ENCODE peak calls at places on chromosome 16, in nine cellular contexts. V, D, K, M, Q, T, R, X and U are unnamed samples.

GRCh38 chr16:67723151-67723915 is 4.2 kb upstream of the GFOD2 start:
- DNase-seq in V (no peak), D (no peak), K (peak; percentile 39), M (no peak), Q (peak; percentile 84), T (no peak), R (no peak), X (no peak), U (no peak)

GRCh38 chr16:71353736-71354135 is 4.8 kb upstream of the CALB2 start:
- DNase-seq in V (no peak), D (no peak), K (no peak), M (no peak), Q (no peak), T (no peak), R (no peak), X (no peak), U (no peak)

GRCh38 chr16:74501484-74502479 is 80.5 kb upstream of the CLEC18B start:
- DNase-seq in V (no peak), D (no peak), K (no peak), M (no peak), Q (peak; percentile 31), T (no peak), R (no peak), X (no peak), U (no peak)

GRCh38 chr16:66260522-66261290 is 105.8 kb upstream of the CDH5 start:
- DNase-seq in V (no peak), D (no peak), K (no peak), M (no peak), Q (no peak), T (no peak), R (no peak), X (no peak), U (no peak)

GRCh38 chr16:89320717-89321501 is 103.4 kb downstream of the ZNF778 start:
- DNase-seq in V (peak; percentile 62), D (peak; percentile 74), K (peak; percentile 55), M (peak; percentile 50), Q (peak; percentile 75), T (peak; percentile 61), R (no peak), X (no peak), U (no peak)

GRCh38 chr16:21116148-21116693 is 34.4 kb downstream of the DNAH3 start:
- DNase-seq in V (no peak), D (no peak), K (peak; percentile 53), M (peak; percentile 7), Q (no peak), T (peak; percentile 45), R (no peak), X (no peak), U (no peak)

GRCh38 chr16:78133919-78134318 is 34.5 kb downstream of the WWOX start:
- DNase-seq in V (no peak), D (no peak), K (no peak), M (no peak), Q (no peak), T (no peak), R (no peak), X (peak; percentile 89), U (no peak)

GRCh38 chr16:57868913-57869520 is 66.7 kb upstream of the KIFC3 start:
- DNase-seq in V (no peak), D (no peak), K (no peak), M (no peak), Q (no peak), T (no peak), R (no peak), X (no peak), U (no peak)

GRCh38 chr16:82384017-82384416 is 214.0 kb upstream of the MPHOSPH6 start:
- DNase-seq in V (no peak), D (no peak), K (no peak), M (no peak), Q (no peak), T (no peak), R (no peak), X (no peak), U (no peak)

DNA sequence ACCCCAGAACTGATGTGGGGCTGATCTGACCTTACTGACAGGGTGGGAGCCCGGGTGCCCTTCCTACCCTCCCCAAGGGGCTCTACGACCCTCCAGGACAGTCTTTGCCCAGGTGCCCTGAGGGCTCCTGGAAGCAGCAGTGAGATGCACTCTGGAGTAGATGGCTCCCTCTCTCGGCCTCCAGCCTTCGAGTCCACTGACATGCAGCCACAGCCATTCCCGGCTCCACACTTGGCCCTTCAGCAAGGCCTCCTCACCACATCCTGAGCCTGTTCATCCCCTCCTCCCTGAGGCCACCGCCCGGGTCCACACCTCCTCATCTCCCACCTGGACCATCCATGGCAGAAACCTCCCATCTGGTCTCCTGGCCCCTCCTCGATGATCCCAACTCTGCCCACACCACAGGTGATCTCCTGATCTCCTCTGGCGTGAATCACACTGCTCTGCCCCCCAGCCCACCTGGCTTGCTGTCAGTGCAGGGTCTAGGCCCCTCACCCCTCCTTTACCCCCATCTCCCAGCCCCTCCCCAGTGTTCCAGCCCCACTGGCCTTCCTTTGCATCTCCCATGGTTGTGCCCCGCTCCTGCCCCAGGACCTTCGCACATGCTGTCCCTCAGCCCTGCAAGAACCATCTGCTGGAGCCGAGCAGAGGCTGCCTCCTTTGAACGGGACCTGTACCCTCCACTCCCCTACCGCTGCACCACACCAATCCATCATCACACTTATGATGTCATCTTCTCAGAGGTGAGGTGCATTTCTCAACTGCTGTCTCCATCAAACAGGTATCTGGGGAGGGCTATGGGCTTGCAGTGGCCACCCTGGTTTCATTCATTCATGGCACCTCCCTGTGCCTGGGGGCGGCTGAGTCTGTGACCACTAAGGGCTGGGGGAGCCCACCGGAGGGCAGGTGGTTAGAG is 44.7 kb downstream of the SOCS1 start:
- DNase-seq in V (no peak), D (no peak), K (peak; percentile 27), M (no peak), Q (no peak), T (no peak), R (no peak), X (no peak), U (no peak)
- TF ChIP-seq CTCF in V (no peak), D (no peak), K (peak; percentile 31), M (no peak), Q (no peak), T (peak; percentile 7), R (no peak), X (peak; percentile 27), U (no peak)

GRCh38 chr16:31134091-31134571 is 1.4 kb downstream of the PRSS8 start:
- DNase-seq in V (no peak), D (no peak), K (no peak), M (no peak), Q (peak; percentile 32), T (no peak), R (no peak), X (no peak), U (no peak)

GRCh38 chr16:31136287-31136662 is 748 bp upstream of the PRSS8 start:
- DNase-seq in V (no peak), D (no peak), K (no peak), M (no peak), Q (no peak), T (no peak), R (no peak), X (no peak), U (no peak)

GRCh38 chr16:31132979-31133599 is 2.4 kb downstream of the PRSS8 start:
- DNase-seq in V (no peak), D (no peak), K (no peak), M (no peak), Q (no peak), T (no peak), R (no peak), X (no peak), U (no peak)

GRCh38 chr16:31135535-31136286 is at the start of gene PRSS8:
- DNase-seq in V (no peak), D (peak; percentile 68), K (no peak), M (no peak), Q (no peak), T (no peak), R (no peak), X (peak; percentile 69), U (no peak)

GRCh38 chr16:31134625-31135534 is 647 bp downstream of the PRSS8 start:
- DNase-seq in V (no peak), D (peak; percentile 63), K (no peak), M (no peak), Q (no peak), T (peak; percentile 27), R (no peak), X (no peak), U (no peak)
- TF ChIP-seq CTCF in V (no peak), D (no peak), K (no peak), M (no peak), Q (no peak), T (no peak), R (no peak), X (no peak), U (no peak)

DNA sequence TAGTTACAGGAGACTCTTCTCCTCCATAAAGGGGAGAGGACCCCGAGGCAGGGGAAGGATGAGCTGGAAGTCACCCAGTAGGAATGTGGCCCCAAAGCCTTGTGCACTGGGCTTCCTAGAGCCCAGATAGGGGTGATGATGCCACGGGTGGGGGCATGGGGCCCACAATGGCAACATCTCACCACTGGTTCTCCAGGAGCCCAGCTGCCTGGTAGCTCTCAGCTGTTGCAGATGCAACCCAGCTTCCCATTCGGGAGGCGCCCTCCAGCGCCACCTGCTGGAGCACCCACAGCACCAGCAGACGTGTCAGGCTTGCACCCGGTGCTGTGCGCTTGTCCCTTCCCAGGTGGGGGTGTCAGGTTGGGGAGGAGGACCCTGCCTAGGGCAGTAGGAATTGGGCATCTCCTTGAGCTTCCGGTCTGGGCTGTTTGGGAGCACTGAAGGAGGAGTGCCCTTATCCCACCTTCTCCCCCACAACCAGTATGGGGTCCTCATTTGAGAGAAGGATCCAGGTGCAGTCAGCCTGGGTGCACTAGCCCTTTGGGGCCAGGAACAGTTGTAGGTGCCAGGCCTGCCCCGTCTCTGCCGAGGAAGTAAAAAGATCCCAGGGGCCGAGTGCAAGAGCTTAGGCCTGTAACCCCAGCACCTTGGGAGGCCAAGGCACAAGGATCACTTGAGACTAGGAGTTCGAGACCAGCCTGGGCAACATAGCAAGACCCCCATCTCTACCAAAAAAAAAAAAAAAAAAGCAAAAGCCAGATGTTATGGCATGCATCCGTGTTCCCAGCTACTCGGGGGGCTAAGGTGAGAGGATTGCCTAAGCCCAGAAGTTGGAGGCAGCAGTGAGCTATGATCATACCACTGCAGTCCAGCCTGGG is 14.4 kb downstream of the CDIPT start:
- DNase-seq in V (peak; percentile 84), D (peak; percentile 86), K (peak; percentile 80), M (peak; percentile 64), Q (peak; percentile 39), T (peak; percentile 74), R (peak; percentile 68), X (no peak), U (peak; percentile 83)
- TF ChIP-seq CTCF in V (peak; percentile 86), D (peak; percentile 78), K (peak; percentile 92), M (peak; percentile 82), Q (peak; percentile 86), T (peak; percentile 89), R (peak; percentile 78), X (peak; percentile 52), U (peak; percentile 93)

DNA sequence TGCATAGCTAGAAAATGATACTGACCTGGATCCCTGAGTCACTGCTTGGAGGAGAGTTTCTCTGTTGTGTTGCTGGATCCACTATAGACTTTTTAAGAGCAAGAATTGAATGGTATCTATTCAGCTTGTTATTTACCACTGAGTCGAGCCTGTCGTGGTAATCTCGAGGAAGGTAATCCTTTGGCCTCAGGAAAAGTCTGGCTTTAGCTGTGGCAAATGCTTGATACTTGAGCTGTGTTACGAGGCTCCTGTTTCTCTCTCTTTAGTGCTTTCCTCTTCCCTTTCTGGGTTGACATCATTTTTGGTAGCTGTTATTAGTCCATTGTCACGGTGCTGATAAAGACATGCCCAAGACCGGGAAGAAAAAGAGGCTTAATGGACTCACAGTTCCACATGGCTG is 314.3 kb downstream of the SNX29 start:
- DNase-seq in V (no peak), D (no peak), K (no peak), M (no peak), Q (no peak), T (no peak), R (no peak), X (no peak), U (no peak)
- TF ChIP-seq CTCF in V (no peak), D (no peak), K (no peak), M (no peak), Q (no peak), T (no peak), R (no peak), X (no peak), U (no peak)